ENCODE peak calls at places on chromosomes 5 and 9, in six cellular contexts. One of them, this sample, is unnamed.

GRCh38 chr9:14170392-14170931 is 143.5 kb downstream of the NFIB start:
- DNase-seq in mesenchymal stem cell: no peak
- DNase-seq in IMR-90: no peak
- DNase-seq in H9: no peak
- DNase-seq in trophoblast cell: peak
- DNase-seq in neuronal stem cell: no peak
- DNase-seq in this sample: no peak

GRCh38 chr5:68460147-68460760 is 244.7 kb downstream of the PIK3R1 start:
- DNase-seq in mesenchymal stem cell: peak
- DNase-seq in IMR-90: peak
- DNase-seq in H9: no peak
- DNase-seq in trophoblast cell: peak
- DNase-seq in neuronal stem cell: peak
- DNase-seq in this sample: no peak

GRCh38 chr5:96324708-96325107 is 108.3 kb downstream of the PCSK1 start:
- DNase-seq in mesenchymal stem cell: peak
- DNase-seq in IMR-90: peak
- DNase-seq in H9: no peak
- DNase-seq in trophoblast cell: peak
- DNase-seq in neuronal stem cell: no peak
- DNase-seq in this sample: no peak

GRCh38 chr5:159923008-159923407 is 6.7 kb downstream of the ADRA1B start:
- DNase-seq in mesenchymal stem cell: no peak
- DNase-seq in IMR-90: no peak
- DNase-seq in H9: no peak
- DNase-seq in trophoblast cell: no peak
- DNase-seq in neuronal stem cell: no peak
- DNase-seq in this sample: no peak

GRCh38 chr9:123339666-123340414 is 16.2 kb upstream of the CRB2 start:
- DNase-seq in mesenchymal stem cell: no peak
- DNase-seq in IMR-90: no peak
- DNase-seq in H9: no peak
- DNase-seq in trophoblast cell: peak
- DNase-seq in neuronal stem cell: no peak
- DNase-seq in this sample: no peak

GRCh38 chr5:42767491-42768105 is 11.0 kb downstream of the CCDC152 start:
- DNase-seq in mesenchymal stem cell: peak
- DNase-seq in IMR-90: peak
- DNase-seq in H9: no peak
- DNase-seq in trophoblast cell: peak
- DNase-seq in neuronal stem cell: no peak
- DNase-seq in this sample: no peak

GRCh38 chr9:1047605-1048235 is 2.4 kb upstream of the DMRT2 start:
- DNase-seq in mesenchymal stem cell: no peak
- DNase-seq in IMR-90: peak
- DNase-seq in H9: no peak
- DNase-seq in trophoblast cell: no peak
- DNase-seq in neuronal stem cell: no peak
- DNase-seq in this sample: no peak

GRCh38 chr5:72167790-72168189 is 60.5 kb downstream of the MAP1B start:
- DNase-seq in mesenchymal stem cell: no peak
- DNase-seq in IMR-90: no peak
- DNase-seq in H9: no peak
- DNase-seq in trophoblast cell: no peak
- DNase-seq in neuronal stem cell: no peak
- DNase-seq in this sample: no peak

GRCh38 chr5:144335561-144335960 is 164.9 kb downstream of the KCTD16 start:
- DNase-seq in mesenchymal stem cell: no peak
- DNase-seq in IMR-90: no peak
- DNase-seq in H9: no peak
- DNase-seq in trophoblast cell: no peak
- DNase-seq in neuronal stem cell: no peak
- DNase-seq in this sample: no peak

GRCh38 chr9:2711716-2712115 is 5.6 kb upstream of the KCNV2 start:
- DNase-seq in mesenchymal stem cell: no peak
- DNase-seq in IMR-90: no peak
- DNase-seq in H9: no peak
- DNase-seq in trophoblast cell: no peak
- DNase-seq in neuronal stem cell: no peak
- DNase-seq in this sample: no peak

GRCh38 chr5:167296056-167296455 is 995.4 kb upstream of the WWC1 start:
- DNase-seq in mesenchymal stem cell: peak
- DNase-seq in IMR-90: no peak
- DNase-seq in H9: no peak
- DNase-seq in trophoblast cell: no peak
- DNase-seq in neuronal stem cell: no peak
- DNase-seq in this sample: no peak

GRCh38 chr9:137694962-137695875 is 76.4 kb downstream of the EHMT1 start:
- DNase-seq in mesenchymal stem cell: peak
- DNase-seq in IMR-90: no peak
- DNase-seq in H9: peak
- DNase-seq in trophoblast cell: peak
- DNase-seq in neuronal stem cell: peak
- DNase-seq in this sample: peak

GRCh38 chr5:97658116-97658900 is 475.3 kb upstream of the RIOK2 start:
- DNase-seq in mesenchymal stem cell: no peak
- DNase-seq in IMR-90: no peak
- DNase-seq in H9: no peak
- DNase-seq in trophoblast cell: no peak
- DNase-seq in neuronal stem cell: no peak
- DNase-seq in this sample: no peak

GRCh38 chr5:175707751-175708375 is 50.0 kb downstream of the HRH2 start:
- DNase-seq in mesenchymal stem cell: no peak
- DNase-seq in IMR-90: no peak
- DNase-seq in H9: no peak
- DNase-seq in trophoblast cell: no peak
- DNase-seq in neuronal stem cell: no peak
- DNase-seq in this sample: no peak

GRCh38 chr9:114343471-114344187 is 14.0 kb downstream of the ORM2 start:
- DNase-seq in mesenchymal stem cell: peak
- DNase-seq in IMR-90: peak
- DNase-seq in H9: no peak
- DNase-seq in trophoblast cell: peak
- DNase-seq in neuronal stem cell: no peak
- DNase-seq in this sample: no peak

GRCh38 chr5:78518365-78519197 is 130.0 kb downstream of the LHFPL2 start:
- DNase-seq in mesenchymal stem cell: peak
- DNase-seq in IMR-90: peak
- DNase-seq in H9: no peak
- DNase-seq in trophoblast cell: peak
- DNase-seq in neuronal stem cell: no peak
- DNase-seq in this sample: no peak

DNA sequence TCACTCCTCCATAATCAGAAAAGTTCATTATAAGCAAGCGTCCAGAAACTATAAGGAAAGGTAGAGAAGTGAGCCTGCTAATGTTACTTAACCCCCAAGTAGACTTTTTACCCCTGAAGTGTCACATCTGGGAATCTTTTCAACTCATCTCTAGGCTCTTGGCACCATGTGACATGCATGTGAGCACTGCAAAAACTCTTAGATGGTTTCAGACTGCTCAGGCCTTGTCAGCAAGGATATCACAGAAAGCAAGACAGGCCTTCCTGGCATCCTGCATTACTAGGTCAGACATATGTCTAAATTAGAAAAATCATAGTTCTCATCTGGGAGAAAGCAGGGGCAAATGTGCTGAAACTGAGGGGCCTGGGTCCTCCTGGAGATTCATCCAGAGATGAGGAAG is 18.8 kb downstream of the TMEM8B start:
- DNase-seq in mesenchymal stem cell: no peak
- DNase-seq in IMR-90: no peak
- DNase-seq in H9: no peak
- DNase-seq in trophoblast cell: no peak
- DNase-seq in neuronal stem cell: no peak
- DNase-seq in this sample: no peak
- H3K14ac ChIP-seq in mesenchymal stem cell: no peak
- H3K14ac ChIP-seq in IMR-90: no peak
- H3K14ac ChIP-seq in H9: no peak
- H3K14ac ChIP-seq in trophoblast cell: no peak
- H3K14ac ChIP-seq in neuronal stem cell: no peak
- H3K14ac ChIP-seq in this sample: no peak

DNA sequence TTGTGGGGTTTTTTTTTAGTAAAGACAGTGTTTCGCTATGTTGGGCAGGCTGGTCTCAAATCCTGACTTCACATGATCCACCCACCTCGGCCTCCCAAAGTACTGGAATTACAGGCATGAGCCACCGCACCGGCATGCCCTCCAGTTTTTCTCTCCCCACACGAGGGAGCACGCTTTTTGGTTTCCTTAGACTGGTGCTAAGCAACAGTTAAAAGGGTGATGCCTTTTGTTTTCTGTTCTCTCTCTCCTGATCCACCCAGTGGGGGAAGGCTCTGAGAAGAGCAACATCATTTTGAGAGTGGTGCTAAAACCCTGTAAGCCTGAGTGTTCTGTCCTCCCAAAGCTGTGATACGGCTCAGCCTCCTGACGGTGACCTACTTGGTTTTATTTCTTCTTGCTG is 146.6 kb downstream of the MAN2A1 start:
- DNase-seq in mesenchymal stem cell: no peak
- DNase-seq in IMR-90: no peak
- DNase-seq in H9: peak
- DNase-seq in trophoblast cell: peak
- DNase-seq in neuronal stem cell: no peak
- DNase-seq in this sample: no peak
- H4K8ac ChIP-seq in mesenchymal stem cell: no peak
- H4K8ac ChIP-seq in IMR-90: no peak
- H4K8ac ChIP-seq in H9: no peak
- H4K8ac ChIP-seq in trophoblast cell: no peak
- H4K8ac ChIP-seq in neuronal stem cell: no peak
- H4K8ac ChIP-seq in this sample: no peak

GRCh38 chr9:71896762-71897161 is 14.2 kb downstream of the ABHD17B start:
- DNase-seq in mesenchymal stem cell: no peak
- DNase-seq in IMR-90: no peak
- DNase-seq in H9: no peak
- DNase-seq in trophoblast cell: no peak
- DNase-seq in neuronal stem cell: no peak
- DNase-seq in this sample: no peak

GRCh38 chr9:71897573-71897972 is 13.4 kb downstream of the ABHD17B start:
- DNase-seq in mesenchymal stem cell: no peak
- DNase-seq in IMR-90: no peak
- DNase-seq in H9: no peak
- DNase-seq in trophoblast cell: no peak
- DNase-seq in neuronal stem cell: no peak
- DNase-seq in this sample: no peak

GRCh38 chr9:71895122-71895521 is 15.9 kb downstream of the ABHD17B start:
- DNase-seq in mesenchymal stem cell: peak
- DNase-seq in IMR-90: peak
- DNase-seq in H9: no peak
- DNase-seq in trophoblast cell: no peak
- DNase-seq in neuronal stem cell: no peak
- DNase-seq in this sample: no peak

GRCh38 chr9:71891557-71892189 is 19.3 kb downstream of the ABHD17B start:
- DNase-seq in mesenchymal stem cell: no peak
- DNase-seq in IMR-90: no peak
- DNase-seq in H9: no peak
- DNase-seq in trophoblast cell: no peak
- DNase-seq in neuronal stem cell: no peak
- DNase-seq in this sample: no peak

GRCh38 chr9:71895955-71896354 is 15.0 kb downstream of the ABHD17B start:
- DNase-seq in mesenchymal stem cell: no peak
- DNase-seq in IMR-90: no peak
- DNase-seq in H9: no peak
- DNase-seq in trophoblast cell: no peak
- DNase-seq in neuronal stem cell: no peak
- DNase-seq in this sample: no peak
- H3K14ac ChIP-seq in mesenchymal stem cell: no peak
- H3K14ac ChIP-seq in IMR-90: no peak
- H3K14ac ChIP-seq in H9: no peak
- H3K14ac ChIP-seq in trophoblast cell: no peak
- H3K14ac ChIP-seq in neuronal stem cell: no peak
- H3K14ac ChIP-seq in this sample: no peak

GRCh38 chr5:142571921-142572320 is 114.0 kb downstream of the FGF1 start:
- DNase-seq in mesenchymal stem cell: no peak
- DNase-seq in IMR-90: no peak
- DNase-seq in H9: no peak
- DNase-seq in trophoblast cell: no peak
- DNase-seq in neuronal stem cell: no peak
- DNase-seq in this sample: no peak
- H4K8ac ChIP-seq in mesenchymal stem cell: no peak
- H4K8ac ChIP-seq in IMR-90: no peak
- H4K8ac ChIP-seq in H9: no peak
- H4K8ac ChIP-seq in trophoblast cell: no peak
- H4K8ac ChIP-seq in neuronal stem cell: no peak
- H4K8ac ChIP-seq in this sample: no peak

GRCh38 chr5:158525663-158526062 is 574.1 kb downstream of the EBF1 start:
- DNase-seq in mesenchymal stem cell: no peak
- DNase-seq in IMR-90: no peak
- DNase-seq in H9: no peak
- DNase-seq in trophoblast cell: no peak
- DNase-seq in neuronal stem cell: no peak
- DNase-seq in this sample: no peak
- H3K14ac ChIP-seq in mesenchymal stem cell: no peak
- H3K14ac ChIP-seq in IMR-90: no peak
- H3K14ac ChIP-seq in H9: no peak
- H3K14ac ChIP-seq in trophoblast cell: no peak
- H3K14ac ChIP-seq in neuronal stem cell: no peak
- H3K14ac ChIP-seq in this sample: no peak

GRCh38 chr5:59648949-59649921 is 244.3 kb downstream of the PDE4D start:
- DNase-seq in mesenchymal stem cell: peak
- DNase-seq in IMR-90: no peak
- DNase-seq in H9: no peak
- DNase-seq in trophoblast cell: peak
- DNase-seq in neuronal stem cell: no peak
- DNase-seq in this sample: no peak
- H4K8ac ChIP-seq in mesenchymal stem cell: no peak
- H4K8ac ChIP-seq in IMR-90: no peak
- H4K8ac ChIP-seq in H9: no peak
- H4K8ac ChIP-seq in trophoblast cell: no peak
- H4K8ac ChIP-seq in neuronal stem cell: no peak
- H4K8ac ChIP-seq in this sample: no peak

GRCh38 chr5:4028384-4028783 is 432.8 kb downstream of the IRX1 start:
- DNase-seq in mesenchymal stem cell: no peak
- DNase-seq in IMR-90: no peak
- DNase-seq in H9: no peak
- DNase-seq in trophoblast cell: no peak
- DNase-seq in neuronal stem cell: no peak
- DNase-seq in this sample: no peak
- H3K14ac ChIP-seq in mesenchymal stem cell: no peak
- H3K14ac ChIP-seq in IMR-90: no peak
- H3K14ac ChIP-seq in H9: no peak
- H3K14ac ChIP-seq in trophoblast cell: no peak
- H3K14ac ChIP-seq in neuronal stem cell: no peak
- H3K14ac ChIP-seq in this sample: no peak

GRCh38 chr9:26946753-26947727 is at the start of gene PLAA:
- DNase-seq in mesenchymal stem cell: peak
- DNase-seq in IMR-90: peak
- DNase-seq in H9: peak
- DNase-seq in trophoblast cell: peak
- DNase-seq in neuronal stem cell: peak
- DNase-seq in this sample: peak
- H4K8ac ChIP-seq in mesenchymal stem cell: peak
- H4K8ac ChIP-seq in IMR-90: peak
- H4K8ac ChIP-seq in H9: no peak
- H4K8ac ChIP-seq in trophoblast cell: peak
- H4K8ac ChIP-seq in neuronal stem cell: no peak
- H4K8ac ChIP-seq in this sample: peak

GRCh38 chr5:65796917-65797316 is 74.9 kb downstream of the NLN start:
- DNase-seq in mesenchymal stem cell: no peak
- DNase-seq in IMR-90: no peak
- DNase-seq in H9: no peak
- DNase-seq in trophoblast cell: no peak
- DNase-seq in neuronal stem cell: no peak
- DNase-seq in this sample: no peak
- H3K14ac ChIP-seq in mesenchymal stem cell: no peak
- H3K14ac ChIP-seq in IMR-90: no peak
- H3K14ac ChIP-seq in H9: no peak
- H3K14ac ChIP-seq in trophoblast cell: no peak
- H3K14ac ChIP-seq in neuronal stem cell: no peak
- H3K14ac ChIP-seq in this sample: no peak

This sample was measured in H1.